ENCODE peak calls at places on chromosomes 6 and 20, in four cellular contexts. J is GM06990, V is PC-9, F is cardiac muscle cell. E is an unnamed sample.

GRCh38 chr6:156848533-156848932 is 71.4 kb downstream of the ARID1B start:
- DNase-seq in J (no peak), F (peak), V (no peak), E (peak)

GRCh38 chr6:107657755-107658461 is 166.2 kb downstream of the SCML4 start:
- DNase-seq in J (peak), F (no peak), V (peak), E (no peak)

GRCh38 chr6:135383766-135384165 is 113.8 kb downstream of the AHI1 start:
- DNase-seq in V (no peak), J (no peak), F (no peak), E (no peak)

GRCh38 chr20:728022-728944 is 40.0 kb downstream of the SLC52A3 start:
- DNase-seq in F (peak), J (peak), V (peak), E (peak)

GRCh38 chr6:54617730-54618129 is 228.8 kb upstream of the FAM83B start:
- DNase-seq in F (no peak), J (no peak), V (no peak), E (no peak)

GRCh38 chr6:138963531-138963930 is 24.5 kb downstream of the REPS1 start:
- DNase-seq in F (no peak), J (no peak), V (no peak), E (no peak)

GRCh38 chr6:70381436-70381786 is 31.9 kb upstream of the FAM135A start:
- DNase-seq in V (no peak), J (no peak), F (no peak), E (no peak)

GRCh38 chr6:160030103-160030502 is 61.2 kb downstream of the IGF2R start:
- DNase-seq in J (no peak), F (peak), V (peak), E (no peak)

GRCh38 chr6:30154709-30155521 is 6.1 kb downstream of the TRIM10 start:
- DNase-seq in J (no peak), F (no peak), V (peak), E (no peak)

GRCh38 chr6:156628805-156629204 is 148.4 kb upstream of the ARID1B start:
- DNase-seq in F (no peak), V (no peak), J (no peak), E (no peak)

GRCh38 chr6:4637691-4638433 is 138.3 kb upstream of the CDYL start:
- DNase-seq in V (no peak), F (no peak), J (peak), E (no peak)

GRCh38 chr6:46172176-46172575 is 1.4 kb upstream of the ENPP5 start:
- DNase-seq in J (no peak), V (no peak), F (no peak), E (no peak)

GRCh38 chr6:139823099-139823807 is 448.8 kb upstream of the CITED2 start:
- DNase-seq in F (no peak), J (no peak), V (no peak), E (no peak)

GRCh38 chr20:47493175-47493953 is 8.3 kb upstream of the NCOA3 start:
- DNase-seq in V (peak), J (no peak), F (peak), E (peak)

GRCh38 chr20:50721881-50722281 is 9.5 kb upstream of the PARD6B start:
- DNase-seq in J (no peak), V (no peak), F (no peak), E (no peak)

GRCh38 chr6:154514481-154514880 is 4.0 kb upstream of the CNKSR3 start:
- DNase-seq in J (no peak), F (no peak), V (no peak), E (no peak)

GRCh38 chr6:31965700-31966099 is 6.2 kb downstream of the DXO start:
- DNase-seq in J (no peak), V (no peak), F (no peak), E (no peak)

GRCh38 chr6:1820165-1820564 is 210.4 kb downstream of the FOXC1 start:
- DNase-seq in F (no peak), J (no peak), V (no peak), E (no peak)

GRCh38 chr20:62622178-62622876 is 20.0 kb upstream of the SLCO4A1 start:
- DNase-seq in J (no peak), V (no peak), F (no peak), E (no peak)

GRCh38 chr6:75602897-75603395 is 1.3 kb downstream of the SENP6 start:
- DNase-seq in V (no peak), F (no peak), J (no peak), E (no peak)

GRCh38 chr20:49987015-49987867 is 4.5 kb downstream of the SNAI1 start:
- DNase-seq in F (no peak), V (no peak), J (no peak), E (no peak)

GRCh38 chr6:161038229-161039003 is 46.8 kb downstream of the MAP3K4 start:
- DNase-seq in F (no peak), J (peak), V (no peak), E (no peak)

GRCh38 chr6:164069352-164070022 is 655.0 kb downstream of the QKI start:
- DNase-seq in J (no peak), F (no peak), V (no peak), E (no peak)

GRCh38 chr6:116064626-116065025 is 3.9 kb upstream of the FRK start:
- DNase-seq in F (peak), V (no peak), J (no peak), E (no peak)

GRCh38 chr6:47407295-47408281 is 70.0 kb upstream of the CD2AP start:
- DNase-seq in J (no peak), V (no peak), F (no peak), E (no peak)

GRCh38 chr20:22341508-22341907 is 242.9 kb downstream of the FOXA2 start:
- DNase-seq in V (peak), F (no peak), J (no peak), E (no peak)

GRCh38 chr20:55437778-55438417 is 567.4 kb downstream of the CBLN4 start:
- DNase-seq in F (no peak), V (no peak), J (no peak), E (no peak)

GRCh38 chr6:90401933-90402830 is 105.5 kb upstream of the BACH2 start:
- DNase-seq in V (no peak), J (no peak), F (no peak), E (no peak)

GRCh38 chr6:22826961-22827360 is 257.6 kb downstream of the HDGFL1 start:
- DNase-seq in J (no peak), V (peak), F (no peak), E (no peak)

GRCh38 chr20:13865825-13866351 is 81.1 kb downstream of the NDUFAF5 start:
- DNase-seq in V (no peak), F (no peak), J (no peak), E (no peak)

GRCh38 chr6:48315915-48316314 is 204.9 kb upstream of the PTCHD4 start:
- DNase-seq in F (no peak), V (no peak), J (no peak), E (no peak)

GRCh38 chr20:45861157-45862075 is 4.0 kb downstream of the ZSWIM3 start:
- DNase-seq in F (no peak), J (no peak), V (no peak), E (peak)

GRCh38 chr6:50849016-50849748 is 30.5 kb downstream of the TFAP2B start:
- DNase-seq in V (no peak), J (no peak), F (no peak), E (no peak)

GRCh38 chr6:2480267-2480966 is 235.0 kb upstream of the GMDS start:
- DNase-seq in V (no peak), F (no peak), J (no peak), E (no peak)

GRCh38 chr6:145866449-145867401 is 52.1 kb upstream of the FBXO30 start:
- DNase-seq in J (peak), V (no peak), F (no peak), E (no peak)

GRCh38 chr6:44672086-44672485 is 284.6 kb downstream of the CDC5L start:
- DNase-seq in V (no peak), J (no peak), F (no peak), E (no peak)

GRCh38 chr20:57397693-57398108 is 6.5 kb downstream of the RBM38 start:
- DNase-seq in F (no peak), J (peak), V (no peak), E (no peak)

GRCh38 chr20:57396212-57396611 is 5.0 kb downstream of the RBM38 start:
- DNase-seq in F (no peak), V (no peak), J (no peak), E (no peak)

GRCh38 chr20:57397004-57397692 is 6.0 kb downstream of the RBM38 start:
- DNase-seq in V (no peak), F (no peak), J (no peak), E (no peak)

GRCh38 chr20:57395111-57395959 is 4.1 kb downstream of the RBM38 start:
- DNase-seq in F (peak), V (peak), J (no peak), E (peak)

GRCh38 chr20:57396638-57397003 is 5.4 kb downstream of the RBM38 start:
- DNase-seq in F (no peak), V (no peak), J (no peak), E (no peak)
- H3K4me3 ChIP-seq in F (no peak), V (no peak), J (no peak), E (no peak)

DNA sequence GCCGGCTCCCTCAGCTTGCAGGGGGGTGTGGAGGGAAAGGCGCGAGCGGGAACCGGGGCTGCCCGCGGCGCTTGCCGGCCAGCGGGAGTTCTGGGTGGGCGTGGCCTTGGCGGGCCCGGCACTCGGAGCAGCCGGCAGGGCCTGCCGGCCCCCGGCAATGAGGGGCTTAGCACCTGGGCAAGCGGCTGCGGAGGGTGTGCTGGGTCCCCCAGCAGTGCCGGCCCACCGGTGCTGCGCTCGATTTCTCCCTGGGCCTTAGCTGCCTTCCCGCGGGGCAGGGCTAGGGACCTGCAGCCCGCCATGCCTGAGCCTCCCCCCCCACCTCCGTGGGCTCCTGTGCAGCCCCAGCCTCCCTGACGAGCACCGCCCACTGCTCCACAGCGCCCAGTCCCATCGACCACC is 514.5 kb upstream of the GJE1 start:
- DNase-seq in J (no peak), V (no peak), F (no peak), E (no peak)
- H3K4me3 ChIP-seq in J (no peak), V (no peak), F (no peak), E (no peak)

GRCh38 chr20:33687370-33687915 is 1.3 kb upstream of the E2F1 start:
- DNase-seq in J (no peak), F (no peak), V (no peak), E (no peak)

GRCh38 chr20:33687993-33688937 is 2.1 kb upstream of the E2F1 start:
- DNase-seq in J (no peak), F (no peak), V (no peak), E (no peak)

GRCh38 chr20:33686008-33686983 is at the start of gene E2F1:
- DNase-seq in F (peak), V (peak), J (peak), E (peak)

GRCh38 chr20:33685328-33686007 is 717 bp downstream of the E2F1 start:
- DNase-seq in F (no peak), V (peak), J (peak), E (peak)

DNA sequence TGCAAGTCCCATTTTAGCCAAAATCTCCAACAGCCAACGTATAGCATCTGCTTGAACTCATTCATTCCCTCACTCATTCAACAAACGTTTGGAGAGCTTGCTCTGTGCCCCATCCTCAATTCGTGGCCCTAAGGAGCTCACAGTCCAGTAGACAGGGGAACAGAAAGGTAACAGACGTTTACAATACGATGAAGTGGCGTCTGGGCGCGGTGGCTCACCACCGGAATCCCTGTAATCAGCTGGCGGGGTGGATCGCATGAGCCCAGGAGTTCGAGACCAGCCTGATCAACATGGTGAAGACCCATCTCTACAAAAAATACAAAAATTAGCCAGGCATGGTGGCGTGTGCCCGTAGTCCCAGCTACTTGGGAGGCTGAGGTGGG is 790 bp upstream of the E2F1 start:
- DNase-seq in V (no peak), F (no peak), J (no peak), E (no peak)
- H3K4me3 ChIP-seq in V (peak), F (no peak), J (peak), E (peak)

DNA sequence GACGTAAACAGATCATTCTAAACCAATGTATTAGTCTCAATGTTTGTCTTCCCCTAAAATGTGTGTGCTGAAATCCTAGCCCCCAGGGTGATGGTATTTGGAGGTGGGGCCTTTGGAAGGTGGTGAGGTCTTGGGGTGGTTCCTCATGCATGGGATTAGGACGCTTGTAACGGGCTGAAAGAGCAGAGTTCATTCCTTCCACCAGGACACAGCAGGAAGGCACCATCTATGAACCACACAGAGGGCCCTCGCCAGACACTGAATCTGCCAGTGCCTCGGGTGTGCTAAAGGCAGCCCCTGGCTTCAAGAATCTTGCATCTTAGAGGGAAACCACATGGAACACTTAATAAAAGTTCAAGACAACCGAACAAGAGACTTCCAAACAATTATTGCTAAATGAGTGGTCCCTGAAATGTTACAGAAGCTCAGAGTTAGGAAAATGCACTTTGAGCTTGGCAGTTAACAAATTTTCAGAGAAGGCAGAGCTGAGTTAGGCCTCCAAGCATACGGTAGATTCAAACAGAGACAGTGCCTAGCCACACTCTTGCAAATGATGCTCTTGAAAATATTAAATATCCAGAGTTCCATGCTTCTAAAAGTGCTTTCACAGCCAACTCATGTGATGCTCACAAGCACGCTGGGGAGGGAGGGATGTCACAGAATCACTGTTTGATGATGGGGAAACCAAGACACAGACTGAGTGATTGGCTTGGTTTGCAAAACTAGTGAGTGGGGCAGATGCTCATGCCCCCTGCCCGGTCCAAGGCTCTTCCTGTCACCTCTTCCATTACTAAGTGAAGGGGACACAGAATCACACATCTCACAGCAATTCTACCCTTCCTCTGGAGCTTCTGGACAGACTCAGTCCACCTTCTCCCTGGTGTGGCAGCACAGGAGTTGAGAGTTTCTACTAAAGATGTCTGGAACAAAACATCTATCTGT is 27.4 kb downstream of the TBC1D7 start:
- DNase-seq in J (no peak), F (no peak), V (no peak), E (no peak)
- H3K4me3 ChIP-seq in J (no peak), F (no peak), V (no peak), E (no peak)

GRCh38 chr6:80105972-80106417 is 476 bp upstream of the BCKDHB start:
- DNase-seq in J (no peak), V (no peak), F (no peak), E (no peak)
- H3K4me3 ChIP-seq in J (peak), V (peak), F (peak), E (peak)

GRCh38 chr6:119024111-119024510 is 54.4 kb downstream of the FAM184A start:
- DNase-seq in J (no peak), V (no peak), F (no peak), E (peak)
- H3K4me3 ChIP-seq in J (no peak), V (no peak), F (no peak), E (no peak)

DNA sequence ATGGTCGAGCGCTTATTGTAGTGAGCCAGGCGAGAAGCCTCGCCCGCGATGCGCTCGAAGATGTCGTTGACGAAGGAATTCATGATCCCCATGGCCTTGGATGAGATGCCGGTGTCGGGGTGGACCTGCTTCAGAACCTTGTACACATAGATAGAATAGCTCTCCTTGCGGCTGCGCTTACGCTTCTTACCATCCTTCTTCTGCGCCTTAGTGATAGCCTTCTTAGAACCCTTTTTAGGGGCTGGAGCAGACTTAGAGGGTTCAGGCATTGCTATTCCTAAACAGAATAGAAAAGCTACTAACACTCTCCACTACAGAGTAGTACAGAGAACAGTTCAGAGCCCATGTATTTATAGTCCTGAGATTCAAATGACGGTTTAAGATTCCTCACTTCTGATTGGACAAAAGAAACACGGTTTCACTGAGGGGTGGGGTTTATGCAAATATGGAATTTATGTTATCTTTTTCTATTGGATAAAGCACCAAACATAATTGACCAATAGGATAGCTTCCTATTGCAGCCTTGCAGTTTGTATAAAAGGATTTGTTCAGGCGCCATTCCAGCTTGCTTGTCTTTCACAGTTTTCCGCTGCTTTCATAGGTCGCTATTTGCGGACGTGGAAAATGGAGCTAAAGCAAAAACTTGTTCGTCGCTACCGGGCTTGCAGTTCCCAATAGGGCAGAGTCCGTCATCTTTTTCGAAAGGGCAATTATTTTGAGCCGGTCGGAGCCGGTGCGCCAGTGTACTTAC is 43.7 kb upstream of the HFE start:
- DNase-seq in V (peak), F (no peak), J (peak), E (no peak)
- H3K4me3 ChIP-seq in V (peak), F (no peak), J (peak), E (no peak)